ENCODE peak calls at places on chromosomes 16 and 17, in ten cellular contexts. B is GM23338; Y is T-helper 17 cell; S is NCI-H2171 treated with DMSO at 0.1 percent for 48 hours; I is non-pigmented ciliary epithelial cell; Z is activated CD8-positive, alpha-beta memory T cell treated with anti-CD3 and anti-CD28 coated beads for 1 hour; X is GM19239; V is glutamatergic neuron; O is astrocyte; A is AG04450. J is an unnamed sample.

GRCh38 chr17:17204635-17205231 is 1.4 kb downstream of the PLD6 start:
- DNase-seq in B (no peak), Z (no peak), X (no peak), A (no peak), I (no peak), V (no peak), O (no peak), Y (no peak), S (no peak), J (no peak)

GRCh38 chr17:57574040-57574513 is 171.0 kb downstream of the CCDC182 start:
- DNase-seq in Z (no peak), A (no peak), V (no peak), I (no peak), B (no peak), S (peak; percentile 32), X (no peak), O (peak; percentile 51), Y (no peak), J (no peak)

GRCh38 chr17:66319226-66319625 is 16.8 kb downstream of the PRKCA start:
- DNase-seq in O (no peak), Y (no peak), S (no peak), V (no peak), Z (no peak), B (no peak), X (no peak), A (no peak), I (no peak), J (no peak)

GRCh38 chr16:66520406-66521194 is 29.3 kb downstream of the TK2 start:
- DNase-seq in S (no peak), Y (no peak), Z (no peak), V (no peak), B (no peak), O (no peak), X (no peak), A (no peak), I (no peak), J (peak; percentile 90)

GRCh38 chr17:61980535-61980934 is 52.8 kb upstream of the INTS2 start:
- DNase-seq in Z (no peak), S (no peak), I (no peak), B (no peak), Y (no peak), O (no peak), A (no peak), V (no peak), X (no peak), J (no peak)

GRCh38 chr17:3575506-3575905 is 17.9 kb upstream of the TRPV3 start:
- DNase-seq in B (no peak), Z (no peak), X (no peak), O (peak; percentile 23), S (no peak), V (no peak), I (no peak), Y (no peak), A (no peak), J (no peak)

GRCh38 chr16:53848277-53848942 is 144.5 kb downstream of the FTO start:
- DNase-seq in X (no peak), Z (no peak), Y (no peak), I (no peak), V (no peak), B (no peak), S (no peak), O (no peak), A (no peak), J (no peak)

GRCh38 chr16:13779676-13780075 is 140.3 kb upstream of the ERCC4 start:
- DNase-seq in S (no peak), X (no peak), I (no peak), O (no peak), V (no peak), A (no peak), Y (no peak), Z (no peak), B (no peak), J (no peak)

GRCh38 chr17:81380682-81381518 is 14.4 kb upstream of the BAHCC1 start:
- DNase-seq in B (no peak), O (no peak), A (no peak), X (no peak), Y (no peak), I (no peak), V (no peak), S (no peak), Z (no peak), J (no peak)

GRCh38 chr17:77693301-77693700 is 265.2 kb upstream of the TNRC6C start:
- DNase-seq in S (no peak), Z (no peak), V (no peak), B (no peak), X (no peak), O (no peak), I (no peak), Y (no peak), A (no peak), J (no peak)

GRCh38 chr16:67489401-67490083 is 6.2 kb upstream of the AGRP start:
- DNase-seq in V (no peak), X (no peak), O (no peak), B (no peak), A (no peak), I (no peak), S (no peak), Y (no peak), Z (no peak), J (no peak)

GRCh38 chr17:68821860-68822693 is 133.1 kb downstream of the ABCA8 start:
- DNase-seq in V (no peak), Y (no peak), A (peak; percentile 78), O (peak; percentile 96), B (no peak), X (no peak), Z (no peak), I (peak; percentile 91), S (no peak), J (no peak)

GRCh38 chr16:28623172-28623711 is 13.4 kb upstream of the SULT1A1 start:
- DNase-seq in Z (peak; percentile 21), V (no peak), A (no peak), I (no peak), B (peak; percentile 36), O (no peak), S (peak; percentile 83), X (peak; percentile 36), Y (peak; percentile 54), J (peak; percentile 66)

GRCh38 chr17:31495049-31495885 is 103.8 kb downstream of the RAB11FIP4 start:
- DNase-seq in X (no peak), Y (no peak), V (peak; percentile 52), B (no peak), Z (no peak), A (no peak), I (no peak), O (no peak), S (peak; percentile 76), J (no peak)

GRCh38 chr16:11251525-11252481 is 4.2 kb downstream of the SOCS1 start:
- DNase-seq in I (peak; percentile 55), S (peak; percentile 40), V (no peak), X (no peak), Z (peak; percentile 58), B (no peak), Y (peak; percentile 61), O (peak; percentile 87), A (peak; percentile 63), J (peak; percentile 44)

J was measured in left lung.